ENCODE peak calls at places on chromosomes 4 and X, in nine cellular contexts. One of them, this sample, is unnamed.

GRCh38 chr4:176945314-176945713 is 152.6 kb upstream of the VEGFC start:
- DNase-seq in uterus: no peak
- DNase-seq in mammary epithelial cell: no peak
- DNase-seq in CD8-positive, alpha-beta T cell: no peak
- DNase-seq in endothelial cell: no peak
- DNase-seq in GM13977: no peak
- DNase-seq in mucosa of descending colon: no peak
- DNase-seq in GM10248: no peak
- DNase-seq in foreskin fibroblast: no peak
- DNase-seq in this sample: no peak

GRCh38 chr4:168557658-168558057 is 60.8 kb downstream of the PALLD start:
- DNase-seq in mucosa of descending colon: no peak
- DNase-seq in foreskin fibroblast: no peak
- DNase-seq in GM13977: no peak
- DNase-seq in GM10248: no peak
- DNase-seq in uterus: no peak
- DNase-seq in mammary epithelial cell: no peak
- DNase-seq in CD8-positive, alpha-beta T cell: no peak
- DNase-seq in endothelial cell: no peak
- DNase-seq in this sample: no peak

GRCh38 chr4:186587416-186588018 is 32.1 kb upstream of the MTNR1A start:
- DNase-seq in GM10248: peak
- DNase-seq in GM13977: peak
- DNase-seq in endothelial cell: peak
- DNase-seq in mucosa of descending colon: peak
- DNase-seq in foreskin fibroblast: peak
- DNase-seq in uterus: peak
- DNase-seq in mammary epithelial cell: no peak
- DNase-seq in CD8-positive, alpha-beta T cell: peak
- DNase-seq in this sample: peak

GRCh38 chrX:119880552-119881437 is 9.2 kb downstream of the NDUFA1 start:
- DNase-seq in CD8-positive, alpha-beta T cell: no peak
- DNase-seq in mammary epithelial cell: peak
- DNase-seq in endothelial cell: peak
- DNase-seq in foreskin fibroblast: peak
- DNase-seq in uterus: no peak
- DNase-seq in mucosa of descending colon: no peak
- DNase-seq in GM13977: peak
- DNase-seq in GM10248: peak
- DNase-seq in this sample: peak

GRCh38 chrX:65537229-65537628 is 2.6 kb upstream of the LAS1L start:
- DNase-seq in CD8-positive, alpha-beta T cell: no peak
- DNase-seq in foreskin fibroblast: no peak
- DNase-seq in mucosa of descending colon: no peak
- DNase-seq in uterus: no peak
- DNase-seq in endothelial cell: no peak
- DNase-seq in mammary epithelial cell: no peak
- DNase-seq in GM13977: no peak
- DNase-seq in GM10248: no peak
- DNase-seq in this sample: no peak

GRCh38 chr4:53453385-53453784 is 75.9 kb downstream of the FIP1L1 start:
- DNase-seq in endothelial cell: no peak
- DNase-seq in mammary epithelial cell: no peak
- DNase-seq in GM13977: no peak
- DNase-seq in foreskin fibroblast: no peak
- DNase-seq in CD8-positive, alpha-beta T cell: no peak
- DNase-seq in mucosa of descending colon: no peak
- DNase-seq in uterus: no peak
- DNase-seq in GM10248: no peak
- DNase-seq in this sample: no peak

GRCh38 chrX:11180571-11180970 is 69.4 kb downstream of the HCCS start:
- DNase-seq in GM13977: no peak
- DNase-seq in mucosa of descending colon: no peak
- DNase-seq in mammary epithelial cell: peak
- DNase-seq in endothelial cell: no peak
- DNase-seq in GM10248: no peak
- DNase-seq in CD8-positive, alpha-beta T cell: no peak
- DNase-seq in foreskin fibroblast: no peak
- DNase-seq in uterus: no peak
- DNase-seq in this sample: no peak

GRCh38 chr4:182584016-182584415 is 333.2 kb downstream of the DCTD start:
- DNase-seq in mucosa of descending colon: no peak
- DNase-seq in foreskin fibroblast: no peak
- DNase-seq in GM13977: no peak
- DNase-seq in CD8-positive, alpha-beta T cell: no peak
- DNase-seq in endothelial cell: no peak
- DNase-seq in GM10248: no peak
- DNase-seq in mammary epithelial cell: no peak
- DNase-seq in uterus: no peak
- DNase-seq in this sample: no peak

GRCh38 chr4:145734051-145734450 is 54.1 kb downstream of the C4orf51 start:
- DNase-seq in endothelial cell: no peak
- DNase-seq in GM10248: no peak
- DNase-seq in mucosa of descending colon: no peak
- DNase-seq in uterus: no peak
- DNase-seq in mammary epithelial cell: no peak
- DNase-seq in GM13977: no peak
- DNase-seq in foreskin fibroblast: no peak
- DNase-seq in CD8-positive, alpha-beta T cell: no peak
- DNase-seq in this sample: no peak

GRCh38 chr4:188976644-188977115 is 837.4 kb downstream of the TRIML1 start:
- DNase-seq in CD8-positive, alpha-beta T cell: no peak
- DNase-seq in GM13977: no peak
- DNase-seq in uterus: no peak
- DNase-seq in foreskin fibroblast: peak
- DNase-seq in GM10248: no peak
- DNase-seq in mammary epithelial cell: peak
- DNase-seq in endothelial cell: no peak
- DNase-seq in mucosa of descending colon: no peak
- DNase-seq in this sample: no peak

GRCh38 chr4:5785806-5786680 is 75.0 kb downstream of the EVC start:
- DNase-seq in GM13977: no peak
- DNase-seq in uterus: no peak
- DNase-seq in CD8-positive, alpha-beta T cell: no peak
- DNase-seq in endothelial cell: no peak
- DNase-seq in mammary epithelial cell: peak
- DNase-seq in foreskin fibroblast: peak
- DNase-seq in mucosa of descending colon: no peak
- DNase-seq in GM10248: no peak
- DNase-seq in this sample: no peak

GRCh38 chr4:3039706-3040366 is 34.5 kb downstream of the HTT-AS start:
- DNase-seq in uterus: no peak
- DNase-seq in foreskin fibroblast: no peak
- DNase-seq in mucosa of descending colon: no peak
- DNase-seq in endothelial cell: no peak
- DNase-seq in GM13977: no peak
- DNase-seq in mammary epithelial cell: no peak
- DNase-seq in CD8-positive, alpha-beta T cell: no peak
- DNase-seq in GM10248: no peak
- DNase-seq in this sample: no peak

GRCh38 chr4:146051724-146052396 is 113.2 kb upstream of the ZNF827 start:
- DNase-seq in foreskin fibroblast: peak
- DNase-seq in mucosa of descending colon: no peak
- DNase-seq in uterus: no peak
- DNase-seq in CD8-positive, alpha-beta T cell: no peak
- DNase-seq in GM10248: no peak
- DNase-seq in mammary epithelial cell: peak
- DNase-seq in endothelial cell: no peak
- DNase-seq in GM13977: no peak
- DNase-seq in this sample: no peak

GRCh38 chr4:156906325-156906724 is 65.3 kb downstream of the PDGFC start:
- DNase-seq in GM10248: no peak
- DNase-seq in mucosa of descending colon: no peak
- DNase-seq in CD8-positive, alpha-beta T cell: no peak
- DNase-seq in uterus: no peak
- DNase-seq in endothelial cell: no peak
- DNase-seq in foreskin fibroblast: no peak
- DNase-seq in GM13977: no peak
- DNase-seq in mammary epithelial cell: no peak
- DNase-seq in this sample: no peak

GRCh38 chr4:26330186-26330787 is 9.5 kb downstream of the RBPJ start:
- DNase-seq in endothelial cell: peak
- DNase-seq in mucosa of descending colon: no peak
- DNase-seq in mammary epithelial cell: peak
- DNase-seq in GM10248: peak
- DNase-seq in uterus: no peak
- DNase-seq in foreskin fibroblast: no peak
- DNase-seq in CD8-positive, alpha-beta T cell: no peak
- DNase-seq in GM13977: no peak
- DNase-seq in this sample: peak

GRCh38 chrX:10111364-10112148 is 45.2 kb upstream of the CLCN4 start:
- DNase-seq in GM10248: peak
- DNase-seq in foreskin fibroblast: peak
- DNase-seq in uterus: no peak
- DNase-seq in mucosa of descending colon: peak
- DNase-seq in GM13977: peak
- DNase-seq in endothelial cell: no peak
- DNase-seq in CD8-positive, alpha-beta T cell: peak
- DNase-seq in mammary epithelial cell: no peak
- DNase-seq in this sample: no peak

GRCh38 chr4:146335763-146336412 is 121.5 kb downstream of the REELD1 start:
- DNase-seq in mammary epithelial cell: peak
- DNase-seq in foreskin fibroblast: no peak
- DNase-seq in GM10248: no peak
- DNase-seq in endothelial cell: no peak
- DNase-seq in uterus: no peak
- DNase-seq in CD8-positive, alpha-beta T cell: no peak
- DNase-seq in GM13977: no peak
- DNase-seq in mucosa of descending colon: no peak
- DNase-seq in this sample: no peak

GRCh38 chr4:16075061-16075460 is 8.8 kb downstream of the PROM1 start:
- DNase-seq in endothelial cell: no peak
- DNase-seq in CD8-positive, alpha-beta T cell: no peak
- DNase-seq in mammary epithelial cell: no peak
- DNase-seq in GM13977: no peak
- DNase-seq in mucosa of descending colon: no peak
- DNase-seq in uterus: no peak
- DNase-seq in foreskin fibroblast: no peak
- DNase-seq in GM10248: no peak
- DNase-seq in this sample: no peak

GRCh38 chr4:56907489-56908205 is at the start of gene REST:
- DNase-seq in uterus: peak
- DNase-seq in mucosa of descending colon: peak
- DNase-seq in CD8-positive, alpha-beta T cell: peak
- DNase-seq in endothelial cell: peak
- DNase-seq in GM13977: peak
- DNase-seq in foreskin fibroblast: peak
- DNase-seq in mammary epithelial cell: peak
- DNase-seq in GM10248: peak
- DNase-seq in this sample: peak

GRCh38 chrX:18170910-18171309 is 49.8 kb downstream of the BEND2 start:
- DNase-seq in uterus: no peak
- DNase-seq in mammary epithelial cell: no peak
- DNase-seq in foreskin fibroblast: no peak
- DNase-seq in CD8-positive, alpha-beta T cell: no peak
- DNase-seq in GM13977: no peak
- DNase-seq in endothelial cell: no peak
- DNase-seq in mucosa of descending colon: no peak
- DNase-seq in GM10248: no peak
- DNase-seq in this sample: no peak

GRCh38 chr4:85244638-85245037 is 230.3 kb upstream of the ARHGAP24 start:
- DNase-seq in CD8-positive, alpha-beta T cell: no peak
- DNase-seq in uterus: no peak
- DNase-seq in endothelial cell: no peak
- DNase-seq in mucosa of descending colon: no peak
- DNase-seq in GM13977: no peak
- DNase-seq in mammary epithelial cell: no peak
- DNase-seq in GM10248: no peak
- DNase-seq in foreskin fibroblast: no peak
- DNase-seq in this sample: no peak

DNA sequence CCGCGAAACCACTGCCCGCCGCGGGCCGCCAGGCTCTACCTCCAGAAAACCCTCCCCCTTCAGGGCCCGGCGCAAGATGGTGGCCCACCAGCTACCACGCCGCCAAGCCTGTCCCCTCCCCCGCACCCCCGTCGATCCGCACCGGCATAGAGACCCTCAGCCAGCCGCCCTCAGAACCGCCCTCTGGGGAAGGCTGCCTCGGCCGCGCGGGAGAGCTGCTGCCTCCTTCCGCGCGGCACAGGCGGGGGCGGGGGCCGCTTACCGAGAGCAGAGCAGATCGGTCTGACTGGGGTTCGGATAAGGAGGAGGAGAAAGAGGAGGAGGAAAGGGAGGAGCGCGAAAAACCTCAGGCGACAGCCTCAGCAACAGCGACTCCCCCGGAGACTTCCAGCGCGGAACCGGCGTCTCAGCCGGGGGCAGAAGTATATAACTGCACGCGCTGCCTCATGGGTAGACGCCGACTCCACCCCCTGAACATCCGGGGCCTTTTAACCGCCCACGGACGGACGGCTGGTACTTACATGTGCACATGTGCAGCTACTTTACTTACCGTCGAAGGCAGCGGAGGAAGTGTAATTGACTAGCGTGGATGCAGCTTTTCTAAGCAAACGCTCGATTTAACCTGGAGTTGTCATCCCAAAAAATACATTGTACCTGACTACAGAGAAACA is at the start of gene ZNF280C:
- DNase-seq in GM10248: peak
- DNase-seq in CD8-positive, alpha-beta T cell: peak
- DNase-seq in endothelial cell: peak
- DNase-seq in uterus: peak
- DNase-seq in GM13977: peak
- DNase-seq in foreskin fibroblast: peak
- DNase-seq in mucosa of descending colon: peak
- DNase-seq in mammary epithelial cell: peak
- DNase-seq in this sample: peak
- TF ChIP-seq CTCF in GM10248: no peak
- TF ChIP-seq CTCF in CD8-positive, alpha-beta T cell: no peak
- TF ChIP-seq CTCF in endothelial cell: no peak
- TF ChIP-seq CTCF in uterus: no peak
- TF ChIP-seq CTCF in GM13977: peak
- TF ChIP-seq CTCF in foreskin fibroblast: no peak
- TF ChIP-seq CTCF in mucosa of descending colon: no peak
- TF ChIP-seq CTCF in mammary epithelial cell: peak
- TF ChIP-seq CTCF in this sample: no peak

GRCh38 chrX:13048265-13048664 is 3.8 kb upstream of the FAM9C start:
- DNase-seq in foreskin fibroblast: peak
- DNase-seq in CD8-positive, alpha-beta T cell: no peak
- DNase-seq in mammary epithelial cell: peak
- DNase-seq in uterus: no peak
- DNase-seq in GM10248: no peak
- DNase-seq in GM13977: no peak
- DNase-seq in endothelial cell: no peak
- DNase-seq in mucosa of descending colon: no peak
- DNase-seq in this sample: no peak
- TF ChIP-seq CTCF in foreskin fibroblast: no peak
- TF ChIP-seq CTCF in CD8-positive, alpha-beta T cell: no peak
- TF ChIP-seq CTCF in mammary epithelial cell: no peak
- TF ChIP-seq CTCF in uterus: no peak
- TF ChIP-seq CTCF in GM10248: no peak
- TF ChIP-seq CTCF in GM13977: no peak
- TF ChIP-seq CTCF in endothelial cell: no peak
- TF ChIP-seq CTCF in mucosa of descending colon: no peak
- TF ChIP-seq CTCF in this sample: no peak

GRCh38 chrX:129698150-129698549 is 40.6 kb upstream of the XPNPEP2 start:
- DNase-seq in CD8-positive, alpha-beta T cell: no peak
- DNase-seq in uterus: no peak
- DNase-seq in GM13977: no peak
- DNase-seq in mammary epithelial cell: no peak
- DNase-seq in mucosa of descending colon: no peak
- DNase-seq in GM10248: no peak
- DNase-seq in endothelial cell: no peak
- DNase-seq in foreskin fibroblast: no peak
- DNase-seq in this sample: no peak
- TF ChIP-seq CTCF in CD8-positive, alpha-beta T cell: no peak
- TF ChIP-seq CTCF in uterus: no peak
- TF ChIP-seq CTCF in GM13977: no peak
- TF ChIP-seq CTCF in mammary epithelial cell: no peak
- TF ChIP-seq CTCF in mucosa of descending colon: no peak
- TF ChIP-seq CTCF in GM10248: no peak
- TF ChIP-seq CTCF in endothelial cell: no peak
- TF ChIP-seq CTCF in foreskin fibroblast: no peak
- TF ChIP-seq CTCF in this sample: no peak

GRCh38 chrX:42519666-42520231 is 258.2 kb downstream of the PPP1R2C start:
- DNase-seq in GM10248: no peak
- DNase-seq in mucosa of descending colon: no peak
- DNase-seq in endothelial cell: no peak
- DNase-seq in foreskin fibroblast: peak
- DNase-seq in GM13977: no peak
- DNase-seq in uterus: no peak
- DNase-seq in mammary epithelial cell: peak
- DNase-seq in CD8-positive, alpha-beta T cell: no peak
- DNase-seq in this sample: no peak
- TF ChIP-seq CTCF in GM10248: no peak
- TF ChIP-seq CTCF in mucosa of descending colon: no peak
- TF ChIP-seq CTCF in endothelial cell: no peak
- TF ChIP-seq CTCF in foreskin fibroblast: peak
- TF ChIP-seq CTCF in GM13977: no peak
- TF ChIP-seq CTCF in uterus: no peak
- TF ChIP-seq CTCF in mammary epithelial cell: peak
- TF ChIP-seq CTCF in CD8-positive, alpha-beta T cell: no peak
- TF ChIP-seq CTCF in this sample: no peak